ENCODE peak calls at places on chromosomes 12 and 14, in six cellular contexts. L is progenitor cell of endocrine pancreas, F is HCT116, Q is fibroblast of mammary gland, S is B cell, A is AG09309. C is an unnamed sample.

GRCh38 chr14:76576047-76576741 is 185.1 kb upstream of the VASH1 start:
- DNase-seq in L (no peak), F (no peak), Q (peak), S (no peak), A (no peak), C (no peak)

GRCh38 chr14:80522936-80523335 is 311.6 kb upstream of the DIO2 start:
- DNase-seq in L (no peak), F (no peak), Q (peak), S (no peak), A (no peak), C (no peak)

GRCh38 chr14:52885230-52885629 is 65.6 kb downstream of the FERMT2 start:
- DNase-seq in L (no peak), F (no peak), Q (peak), S (no peak), A (peak), C (no peak)

GRCh38 chr12:126404293-126404851 is 1339.1 kb downstream of the AACS start:
- DNase-seq in L (no peak), F (no peak), Q (no peak), S (no peak), A (no peak), C (no peak)

GRCh38 chr14:68285421-68286179 is 466.0 kb downstream of the RAD51B start:
- DNase-seq in L (no peak), F (no peak), Q (peak), S (peak), A (no peak), C (peak)

GRCh38 chr12:65121049-65121955 is at the start of gene WIF1:
- DNase-seq in L (peak), F (no peak), Q (peak), S (peak), A (no peak), C (no peak)

GRCh38 chr12:111363578-111363977 is 5.3 kb downstream of the PHETA1 start:
- DNase-seq in L (no peak), F (no peak), Q (no peak), S (no peak), A (no peak), C (no peak)

GRCh38 chr14:106845286-106846087 is 1319.1 kb downstream of the TMEM121 start:
- DNase-seq in L (no peak), F (no peak), Q (no peak), S (peak), A (no peak), C (peak)

GRCh38 chr12:101459642-101460346 is 15.3 kb upstream of the SPIC start:
- DNase-seq in L (no peak), F (peak), Q (peak), S (no peak), A (no peak), C (no peak)

GRCh38 chr14:21346532-21347135 is 37.2 kb downstream of the SUPT16H start:
- DNase-seq in L (no peak), F (no peak), Q (peak), S (no peak), A (peak), C (no peak)

GRCh38 chr12:9331218-9331626 is 123.0 kb upstream of the PZP start:
- DNase-seq in L (peak), F (peak), Q (peak), S (peak), A (no peak), C (peak)

GRCh38 chr14:22668417-22668816 is 24.3 kb upstream of the OR6J1 start:
- DNase-seq in L (no peak), F (no peak), Q (peak), S (no peak), A (no peak), C (no peak)

GRCh38 chr14:55707365-55707804 is 127.4 kb downstream of the KTN1 start:
- DNase-seq in L (no peak), F (no peak), Q (peak), S (peak), A (peak), C (no peak)

DNA sequence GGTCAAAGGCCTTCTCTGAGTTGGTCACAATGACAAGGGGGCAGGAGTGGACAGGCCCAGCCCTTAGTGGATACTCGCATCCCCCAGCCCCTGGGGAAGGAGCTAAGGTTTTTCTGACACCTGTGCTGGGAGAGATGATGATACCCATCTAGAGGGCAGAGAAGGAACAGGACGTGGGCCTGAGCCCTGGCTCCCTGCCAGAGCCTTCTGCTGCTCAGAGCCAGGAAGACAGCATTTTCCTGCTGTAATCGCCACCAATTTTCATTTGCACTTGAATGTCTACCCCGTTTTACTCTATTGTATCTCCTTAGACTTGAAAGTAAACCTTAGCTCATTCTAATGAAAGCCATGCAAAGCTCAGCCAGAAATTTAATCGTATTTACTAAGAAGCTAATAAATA is 17.8 kb upstream of the TRAF3 start:
- DNase-seq in L (no peak), F (no peak), Q (no peak), S (no peak), A (no peak), C (no peak)
- TF ChIP-seq CTCF in L (no peak), F (no peak), Q (no peak), S (no peak), A (no peak), C (no peak)

GRCh38 chr12:54011665-54012532 is 3.1 kb downstream of the HOXC8 start:
- DNase-seq in L (no peak), F (no peak), Q (no peak), S (no peak), A (no peak), C (no peak)

GRCh38 chr12:54010053-54010971 is 1.5 kb downstream of the HOXC8 start:
- DNase-seq in L (no peak), F (no peak), Q (no peak), S (no peak), A (no peak), C (no peak)

GRCh38 chr12:54010972-54011664 is 2.3 kb downstream of the HOXC8 start:
- DNase-seq in L (no peak), F (no peak), Q (no peak), S (no peak), A (no peak), C (no peak)

GRCh38 chr12:54014315-54015209 is 5.8 kb downstream of the HOXC8 start:
- DNase-seq in L (no peak), F (no peak), Q (no peak), S (no peak), A (no peak), C (no peak)

DNA sequence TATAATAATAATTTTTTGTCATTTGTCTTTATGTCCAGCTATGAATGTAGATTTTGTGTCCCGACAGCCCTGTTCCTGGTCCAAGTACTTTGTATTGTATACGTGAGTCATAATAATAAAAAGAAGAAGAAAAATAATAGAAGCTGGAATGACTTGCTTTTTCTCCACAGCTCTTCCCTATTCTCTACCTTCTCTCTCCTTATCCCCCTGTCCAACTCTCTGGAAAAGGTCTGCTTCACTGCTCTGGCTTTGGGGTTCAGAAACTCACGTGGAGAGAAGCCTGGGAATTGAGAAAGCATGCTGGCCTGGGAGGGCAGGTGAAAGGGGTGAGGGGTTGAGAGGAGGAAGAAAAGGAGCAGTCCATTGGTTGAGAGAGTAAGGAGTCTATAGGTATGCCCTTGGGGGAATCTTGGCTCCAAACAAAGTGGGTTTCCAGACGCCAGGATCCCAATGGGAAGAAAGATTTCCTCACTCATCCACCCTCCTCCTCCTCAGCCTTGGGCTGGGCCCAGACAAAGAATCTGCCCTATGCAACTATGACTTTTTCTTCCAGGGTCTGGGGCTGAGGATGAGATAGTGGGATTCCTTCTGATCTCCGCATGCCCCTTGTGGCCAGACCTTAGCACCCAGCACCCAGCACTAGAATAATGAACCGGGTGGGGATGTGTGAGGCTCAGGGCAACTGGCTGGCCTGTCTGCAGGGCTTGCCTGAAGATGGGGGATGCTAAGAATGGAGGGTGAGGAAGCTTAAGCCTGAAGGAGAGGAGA is 4.0 kb downstream of the HOXC8 start:
- DNase-seq in L (no peak), F (no peak), Q (peak), S (no peak), A (no peak), C (no peak)
- TF ChIP-seq CTCF in L (no peak), F (no peak), Q (peak), S (no peak), A (no peak), C (no peak)

GRCh38 chr12:121089031-121089812 is 43.5 kb upstream of the P2RX7 start:
- DNase-seq in L (no peak), F (no peak), Q (no peak), S (no peak), A (no peak), C (no peak)
- TF ChIP-seq CTCF in L (no peak), F (peak), Q (no peak), S (no peak), A (no peak), C (no peak)

GRCh38 chr12:21526053-21526452 is at the start of gene SPX:
- DNase-seq in L (no peak), F (no peak), Q (peak), S (no peak), A (no peak), C (no peak)

GRCh38 chr12:21528953-21529352 is 2.9 kb downstream of the SPX start:
- DNase-seq in L (no peak), F (no peak), Q (no peak), S (no peak), A (no peak), C (no peak)

GRCh38 chr12:21529456-21529855 is 3.4 kb downstream of the SPX start:
- DNase-seq in L (no peak), F (no peak), Q (no peak), S (no peak), A (no peak), C (no peak)

GRCh38 chr12:21526721-21527345 is 737 bp downstream of the SPX start:
- DNase-seq in L (no peak), F (no peak), Q (no peak), S (no peak), A (no peak), C (no peak)

GRCh38 chr12:21527451-21528180 is 1.5 kb downstream of the SPX start:
- DNase-seq in L (peak), F (no peak), Q (peak), S (peak), A (no peak), C (peak)
- TF ChIP-seq CTCF in L (no peak), F (no peak), Q (no peak), S (no peak), A (no peak), C (no peak)

GRCh38 chr12:70733385-70733784 is 96.2 kb upstream of the PTPRB start:
- DNase-seq in L (peak), F (peak), Q (peak), S (peak), A (peak), C (no peak)
- TF ChIP-seq CTCF in L (peak), F (peak), Q (peak), S (peak), A (peak), C (peak)

GRCh38 chr14:96359959-96360358 is 3.2 kb downstream of the ATG2B start:
- DNase-seq in L (no peak), F (no peak), Q (no peak), S (no peak), A (no peak), C (no peak)

GRCh38 chr14:96354246-96354645 is 8.9 kb downstream of the ATG2B start:
- DNase-seq in L (no peak), F (no peak), Q (no peak), S (no peak), A (no peak), C (no peak)

GRCh38 chr14:96352708-96353107 is 10.4 kb downstream of the ATG2B start:
- DNase-seq in L (no peak), F (no peak), Q (no peak), S (no peak), A (no peak), C (no peak)

GRCh38 chr14:96362071-96362964 is 823 bp downstream of the ATG2B start:
- DNase-seq in L (no peak), F (peak), Q (peak), S (peak), A (no peak), C (peak)

GRCh38 chr14:96357216-96357615 is 5.9 kb downstream of the ATG2B start:
- DNase-seq in L (no peak), F (no peak), Q (no peak), S (no peak), A (no peak), C (no peak)
- TF ChIP-seq CTCF in L (peak), F (no peak), Q (no peak), S (no peak), A (no peak), C (no peak)

GRCh38 chr14:96309907-96310330 is 53.2 kb downstream of the ATG2B start:
- DNase-seq in L (no peak), F (no peak), Q (peak), S (no peak), A (no peak), C (no peak)
- TF ChIP-seq CTCF in L (peak), F (no peak), Q (no peak), S (no peak), A (no peak), C (no peak)

GRCh38 chr14:40053396-40053795 is 621.2 kb upstream of the FBXO33 start:
- DNase-seq in L (no peak), F (no peak), Q (no peak), S (no peak), A (no peak), C (no peak)
- TF ChIP-seq CTCF in L (no peak), F (no peak), Q (no peak), S (no peak), A (no peak), C (no peak)

DNA sequence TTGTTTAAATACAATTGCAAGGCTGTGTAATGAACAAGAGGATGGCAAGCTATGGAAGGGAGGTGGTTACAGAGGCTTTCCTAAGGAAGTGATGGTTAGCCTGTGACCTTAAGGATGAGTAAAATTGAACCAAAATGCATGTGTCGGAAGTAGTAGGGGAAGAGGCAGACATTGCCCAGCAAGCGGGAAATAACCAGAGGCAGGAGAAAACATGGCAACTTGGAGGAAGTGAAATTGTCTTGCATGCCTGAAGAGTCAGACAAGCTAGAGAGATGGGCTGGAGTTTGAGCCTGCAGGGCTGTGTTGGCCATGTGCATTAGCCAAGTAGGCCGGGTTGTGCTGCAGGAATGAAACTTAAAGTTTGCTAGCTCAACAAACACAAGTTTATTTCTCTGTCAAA is 96.2 kb downstream of the BTG1 start:
- DNase-seq in L (no peak), F (no peak), Q (no peak), S (peak), A (no peak), C (no peak)
- TF ChIP-seq CTCF in L (no peak), F (no peak), Q (no peak), S (no peak), A (no peak), C (no peak)

GRCh38 chr12:3797649-3798048 is 44.7 kb upstream of the CRACR2A start:
- DNase-seq in L (no peak), F (no peak), Q (peak), S (no peak), A (no peak), C (no peak)
- TF ChIP-seq CTCF in L (peak), F (no peak), Q (peak), S (no peak), A (no peak), C (no peak)